ENCODE peak calls at places on chromosome 16, in nine cellular contexts. One of them, this sample, is unnamed. For H3K36me3, the result is how much of the 10 kb centered on the place peaks cover.

GRCh38 chr16:5907544-5907943 is 809.9 kb upstream of the EEF2KMT start:
- DNase-seq in tibial artery: no peak
- DNase-seq in CD8-positive, alpha-beta T cell: no peak
- DNase-seq in mucosa of descending colon: no peak
- DNase-seq in neural progenitor cell: no peak
- DNase-seq in cardiac muscle cell: no peak
- DNase-seq in CD8-positive, alpha-beta memory T cell: no peak
- DNase-seq in OCI-LY7: no peak
- DNase-seq in transverse colon: no peak
- DNase-seq in this sample: no peak

GRCh38 chr16:6835941-6836340 is 496.7 kb upstream of the RBFOX1 start:
- DNase-seq in neural progenitor cell: no peak
- DNase-seq in mucosa of descending colon: no peak
- DNase-seq in tibial artery: no peak
- DNase-seq in cardiac muscle cell: no peak
- DNase-seq in OCI-LY7: no peak
- DNase-seq in CD8-positive, alpha-beta T cell: no peak
- DNase-seq in transverse colon: no peak
- DNase-seq in CD8-positive, alpha-beta memory T cell: no peak
- DNase-seq in this sample: no peak

GRCh38 chr16:67677712-67678111 is 11.1 kb downstream of the C16orf86 start:
- DNase-seq in transverse colon: no peak
- DNase-seq in mucosa of descending colon: no peak
- DNase-seq in cardiac muscle cell: no peak
- DNase-seq in neural progenitor cell: no peak
- DNase-seq in CD8-positive, alpha-beta T cell: no peak
- DNase-seq in tibial artery: no peak
- DNase-seq in OCI-LY7: no peak
- DNase-seq in CD8-positive, alpha-beta memory T cell: no peak
- DNase-seq in this sample: no peak

GRCh38 chr16:56382901-56383355 is 42.4 kb downstream of the AMFR start:
- DNase-seq in mucosa of descending colon: no peak
- DNase-seq in neural progenitor cell: no peak
- DNase-seq in transverse colon: no peak
- DNase-seq in tibial artery: no peak
- DNase-seq in cardiac muscle cell: peak
- DNase-seq in CD8-positive, alpha-beta T cell: no peak
- DNase-seq in CD8-positive, alpha-beta memory T cell: no peak
- DNase-seq in OCI-LY7: no peak
- DNase-seq in this sample: no peak

GRCh38 chr16:30053376-30054015 is 12.1 kb upstream of the ALDOA start:
- DNase-seq in cardiac muscle cell: peak
- DNase-seq in tibial artery: no peak
- DNase-seq in transverse colon: no peak
- DNase-seq in OCI-LY7: no peak
- DNase-seq in mucosa of descending colon: no peak
- DNase-seq in CD8-positive, alpha-beta T cell: no peak
- DNase-seq in CD8-positive, alpha-beta memory T cell: no peak
- DNase-seq in neural progenitor cell: no peak
- DNase-seq in this sample: no peak

GRCh38 chr16:74321356-74321755 is 24.7 kb downstream of the PSMD7 start:
- DNase-seq in neural progenitor cell: no peak
- DNase-seq in CD8-positive, alpha-beta T cell: no peak
- DNase-seq in OCI-LY7: no peak
- DNase-seq in cardiac muscle cell: no peak
- DNase-seq in transverse colon: no peak
- DNase-seq in CD8-positive, alpha-beta memory T cell: no peak
- DNase-seq in tibial artery: peak
- DNase-seq in mucosa of descending colon: no peak
- DNase-seq in this sample: no peak

GRCh38 chr16:11391576-11391975 is 46.3 kb downstream of the RMI2 start:
- DNase-seq in tibial artery: no peak
- DNase-seq in OCI-LY7: no peak
- DNase-seq in CD8-positive, alpha-beta T cell: no peak
- DNase-seq in cardiac muscle cell: no peak
- DNase-seq in mucosa of descending colon: peak
- DNase-seq in neural progenitor cell: no peak
- DNase-seq in transverse colon: peak
- DNase-seq in CD8-positive, alpha-beta memory T cell: no peak
- DNase-seq in this sample: no peak

GRCh38 chr16:17556276-17557052 is 85.7 kb upstream of the XYLT1 start:
- DNase-seq in mucosa of descending colon: no peak
- DNase-seq in OCI-LY7: peak
- DNase-seq in tibial artery: no peak
- DNase-seq in neural progenitor cell: peak
- DNase-seq in CD8-positive, alpha-beta memory T cell: no peak
- DNase-seq in transverse colon: no peak
- DNase-seq in CD8-positive, alpha-beta T cell: no peak
- DNase-seq in cardiac muscle cell: peak
- DNase-seq in this sample: no peak

GRCh38 chr16:50251375-50252081 is 14.8 kb upstream of the ADCY7 start:
- DNase-seq in mucosa of descending colon: no peak
- DNase-seq in CD8-positive, alpha-beta T cell: no peak
- DNase-seq in CD8-positive, alpha-beta memory T cell: no peak
- DNase-seq in neural progenitor cell: no peak
- DNase-seq in transverse colon: no peak
- DNase-seq in OCI-LY7: no peak
- DNase-seq in cardiac muscle cell: peak
- DNase-seq in tibial artery: no peak
- DNase-seq in this sample: no peak

GRCh38 chr16:30382398-30383015 is at the start of gene SEPTIN1:
- DNase-seq in mucosa of descending colon: peak
- DNase-seq in CD8-positive, alpha-beta T cell: peak
- DNase-seq in cardiac muscle cell: no peak
- DNase-seq in neural progenitor cell: no peak
- DNase-seq in CD8-positive, alpha-beta memory T cell: peak
- DNase-seq in tibial artery: no peak
- DNase-seq in transverse colon: peak
- DNase-seq in OCI-LY7: peak
- DNase-seq in this sample: peak

GRCh38 chr16:74623214-74623842 is 16.4 kb upstream of the GLG1 start:
- DNase-seq in cardiac muscle cell: peak
- DNase-seq in CD8-positive, alpha-beta memory T cell: no peak
- DNase-seq in transverse colon: no peak
- DNase-seq in CD8-positive, alpha-beta T cell: no peak
- DNase-seq in mucosa of descending colon: no peak
- DNase-seq in tibial artery: no peak
- DNase-seq in neural progenitor cell: peak
- DNase-seq in OCI-LY7: peak
- DNase-seq in this sample: no peak

GRCh38 chr16:49699718-49700117 is 156.2 kb downstream of the ZNF423 start:
- DNase-seq in cardiac muscle cell: no peak
- DNase-seq in transverse colon: no peak
- DNase-seq in mucosa of descending colon: no peak
- DNase-seq in OCI-LY7: no peak
- DNase-seq in neural progenitor cell: no peak
- DNase-seq in CD8-positive, alpha-beta memory T cell: no peak
- DNase-seq in tibial artery: no peak
- DNase-seq in CD8-positive, alpha-beta T cell: no peak
- DNase-seq in this sample: no peak

GRCh38 chr16:15899538-15900100 is 11.2 kb upstream of the CEP20 start:
- DNase-seq in neural progenitor cell: no peak
- DNase-seq in OCI-LY7: no peak
- DNase-seq in mucosa of descending colon: peak
- DNase-seq in tibial artery: no peak
- DNase-seq in CD8-positive, alpha-beta memory T cell: no peak
- DNase-seq in CD8-positive, alpha-beta T cell: no peak
- DNase-seq in cardiac muscle cell: peak
- DNase-seq in transverse colon: peak
- DNase-seq in this sample: peak

DNA sequence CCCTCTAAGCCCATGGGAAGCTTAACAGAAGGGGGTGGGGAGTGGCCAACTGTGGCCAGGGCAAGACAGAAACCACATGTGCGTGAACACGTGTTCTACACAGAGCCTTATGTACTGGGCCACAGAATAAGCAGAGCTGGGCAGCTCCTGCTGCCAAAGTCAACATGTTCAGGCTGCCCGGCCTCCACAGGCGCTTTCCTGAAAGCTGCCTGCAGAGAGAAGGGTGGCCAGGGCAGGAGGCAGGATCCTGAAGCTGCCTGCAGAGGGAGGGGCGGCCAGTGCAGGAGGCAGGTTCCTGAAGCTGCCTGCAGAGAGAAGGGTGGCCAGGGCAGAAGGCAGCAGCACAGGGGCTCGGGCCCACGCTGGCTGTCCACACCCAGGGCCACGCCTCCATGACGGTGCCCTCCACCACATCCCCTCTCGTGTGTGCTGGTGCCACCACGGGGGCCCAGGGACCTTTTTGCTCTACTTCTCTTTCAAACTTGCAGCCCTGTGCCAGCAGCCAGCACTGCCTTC is 79.5 kb downstream of the ANKRD11 start:
- DNase-seq in CD8-positive, alpha-beta T cell: peak
- DNase-seq in transverse colon: peak
- DNase-seq in OCI-LY7: no peak
- DNase-seq in cardiac muscle cell: peak
- DNase-seq in tibial artery: peak
- DNase-seq in CD8-positive, alpha-beta memory T cell: no peak
- DNase-seq in mucosa of descending colon: peak
- DNase-seq in neural progenitor cell: no peak
- DNase-seq in this sample: no peak
- H3K4me3 ChIP-seq in CD8-positive, alpha-beta T cell: no peak
- H3K4me3 ChIP-seq in transverse colon: no peak
- H3K4me3 ChIP-seq in OCI-LY7: no peak
- H3K4me3 ChIP-seq in cardiac muscle cell: no peak
- H3K4me3 ChIP-seq in tibial artery: no peak
- H3K4me3 ChIP-seq in CD8-positive, alpha-beta memory T cell: no peak
- H3K4me3 ChIP-seq in mucosa of descending colon: no peak
- H3K4me3 ChIP-seq in neural progenitor cell: no peak
- H3K4me3 ChIP-seq in this sample: no peak

GRCh38 chr16:12837344-12837743 is 33.7 kb upstream of the CPPED1 start:
- DNase-seq in CD8-positive, alpha-beta memory T cell: no peak
- DNase-seq in CD8-positive, alpha-beta T cell: no peak
- DNase-seq in cardiac muscle cell: no peak
- DNase-seq in transverse colon: no peak
- DNase-seq in tibial artery: no peak
- DNase-seq in neural progenitor cell: no peak
- DNase-seq in OCI-LY7: no peak
- DNase-seq in mucosa of descending colon: no peak
- DNase-seq in this sample: no peak
- H3K36me3 ChIP-seq in CD8-positive, alpha-beta memory T cell: under half
- H3K36me3 ChIP-seq in CD8-positive, alpha-beta T cell: under half
- H3K36me3 ChIP-seq in cardiac muscle cell: under half
- H3K36me3 ChIP-seq in transverse colon: under half
- H3K36me3 ChIP-seq in tibial artery: under half
- H3K36me3 ChIP-seq in neural progenitor cell: under half
- H3K36me3 ChIP-seq in OCI-LY7: under half
- H3K36me3 ChIP-seq in mucosa of descending colon: under half
- H3K36me3 ChIP-seq in this sample: under half

DNA sequence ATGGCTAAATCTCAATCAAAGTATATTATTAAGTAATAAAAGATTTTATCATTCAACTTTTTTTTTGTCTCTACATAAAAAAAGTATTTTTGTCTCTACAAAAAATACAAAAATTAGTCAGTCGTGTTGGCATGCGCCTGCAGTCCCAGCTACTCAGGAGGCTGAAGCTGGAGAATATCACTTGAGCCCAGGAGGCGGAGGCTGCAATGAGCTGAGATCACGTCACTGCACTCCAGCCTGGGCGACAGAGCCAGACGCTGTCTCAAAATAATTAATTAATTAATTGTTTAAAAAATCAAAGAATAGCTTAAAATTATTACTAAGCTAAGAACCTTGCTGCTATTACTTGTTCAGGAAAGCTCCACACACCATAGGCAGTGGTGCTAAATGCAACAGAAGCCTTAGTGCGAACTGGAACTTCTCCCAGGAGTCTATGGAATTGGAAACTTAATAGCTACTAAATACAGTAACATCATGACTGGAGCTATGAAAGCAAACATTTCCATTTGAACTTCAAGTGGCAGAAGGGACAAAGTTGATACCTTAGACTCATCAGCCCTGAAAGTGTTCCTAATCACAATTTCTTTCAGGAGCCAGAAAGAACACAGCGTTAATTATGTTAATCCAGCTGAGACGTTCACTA is 22.6 kb downstream of the ADCY9 start:
- DNase-seq in cardiac muscle cell: peak
- DNase-seq in transverse colon: peak
- DNase-seq in OCI-LY7: no peak
- DNase-seq in neural progenitor cell: no peak
- DNase-seq in mucosa of descending colon: no peak
- DNase-seq in CD8-positive, alpha-beta T cell: no peak
- DNase-seq in tibial artery: peak
- DNase-seq in CD8-positive, alpha-beta memory T cell: no peak
- DNase-seq in this sample: no peak
- H3K4me3 ChIP-seq in cardiac muscle cell: no peak
- H3K4me3 ChIP-seq in transverse colon: no peak
- H3K4me3 ChIP-seq in OCI-LY7: no peak
- H3K4me3 ChIP-seq in neural progenitor cell: no peak
- H3K4me3 ChIP-seq in mucosa of descending colon: no peak
- H3K4me3 ChIP-seq in CD8-positive, alpha-beta T cell: no peak
- H3K4me3 ChIP-seq in tibial artery: peak
- H3K4me3 ChIP-seq in CD8-positive, alpha-beta memory T cell: no peak
- H3K4me3 ChIP-seq in this sample: no peak

GRCh38 chr16:28874406-28874805 is 3.9 kb upstream of the ATP2A1 start:
- DNase-seq in neural progenitor cell: no peak
- DNase-seq in CD8-positive, alpha-beta memory T cell: no peak
- DNase-seq in OCI-LY7: no peak
- DNase-seq in transverse colon: no peak
- DNase-seq in tibial artery: no peak
- DNase-seq in mucosa of descending colon: no peak
- DNase-seq in cardiac muscle cell: no peak
- DNase-seq in CD8-positive, alpha-beta T cell: no peak
- DNase-seq in this sample: no peak

GRCh38 chr16:28875134-28876015 is 2.9 kb upstream of the ATP2A1 start:
- DNase-seq in tibial artery: no peak
- DNase-seq in transverse colon: no peak
- DNase-seq in cardiac muscle cell: no peak
- DNase-seq in OCI-LY7: no peak
- DNase-seq in neural progenitor cell: no peak
- DNase-seq in CD8-positive, alpha-beta memory T cell: no peak
- DNase-seq in mucosa of descending colon: no peak
- DNase-seq in CD8-positive, alpha-beta T cell: no peak
- DNase-seq in this sample: no peak

GRCh38 chr16:28873543-28874201 is 4.6 kb upstream of the ATP2A1 start:
- DNase-seq in CD8-positive, alpha-beta memory T cell: peak
- DNase-seq in transverse colon: peak
- DNase-seq in tibial artery: no peak
- DNase-seq in mucosa of descending colon: peak
- DNase-seq in neural progenitor cell: peak
- DNase-seq in CD8-positive, alpha-beta T cell: peak
- DNase-seq in cardiac muscle cell: peak
- DNase-seq in OCI-LY7: peak
- DNase-seq in this sample: no peak

GRCh38 chr16:28876016-28876659 is 2.1 kb upstream of the ATP2A1 start:
- DNase-seq in tibial artery: no peak
- DNase-seq in CD8-positive, alpha-beta memory T cell: no peak
- DNase-seq in neural progenitor cell: no peak
- DNase-seq in mucosa of descending colon: no peak
- DNase-seq in OCI-LY7: no peak
- DNase-seq in cardiac muscle cell: no peak
- DNase-seq in CD8-positive, alpha-beta T cell: no peak
- DNase-seq in transverse colon: no peak
- DNase-seq in this sample: no peak

DNA sequence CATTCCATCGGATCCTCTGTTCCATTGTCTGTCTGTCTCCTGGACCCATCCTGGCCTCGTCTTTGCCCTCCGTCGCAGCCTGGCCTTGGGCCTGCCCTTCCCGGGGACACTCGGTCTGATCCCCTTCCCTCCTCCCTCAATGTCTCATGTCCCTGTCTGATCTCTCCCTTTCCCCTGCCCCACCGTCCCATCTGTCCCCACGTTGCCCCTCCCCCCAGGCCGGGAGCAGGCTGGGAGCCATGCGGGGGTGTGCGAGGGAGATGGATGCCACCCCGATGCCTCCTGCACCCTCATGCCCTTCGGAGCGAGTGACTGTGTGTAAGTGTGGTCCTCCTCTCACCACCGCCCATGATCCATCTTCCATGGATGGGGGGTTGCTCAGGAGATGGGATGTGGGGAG is 5.3 kb upstream of the ATP2A1 start:
- DNase-seq in mucosa of descending colon: no peak
- DNase-seq in CD8-positive, alpha-beta memory T cell: no peak
- DNase-seq in tibial artery: no peak
- DNase-seq in OCI-LY7: no peak
- DNase-seq in cardiac muscle cell: no peak
- DNase-seq in CD8-positive, alpha-beta T cell: no peak
- DNase-seq in transverse colon: no peak
- DNase-seq in neural progenitor cell: no peak
- DNase-seq in this sample: no peak
- H3K36me3 ChIP-seq in mucosa of descending colon: under half
- H3K36me3 ChIP-seq in CD8-positive, alpha-beta memory T cell: under half
- H3K36me3 ChIP-seq in tibial artery: half or more
- H3K36me3 ChIP-seq in OCI-LY7: half or more
- H3K36me3 ChIP-seq in cardiac muscle cell: under half
- H3K36me3 ChIP-seq in CD8-positive, alpha-beta T cell: under half
- H3K36me3 ChIP-seq in transverse colon: under half
- H3K36me3 ChIP-seq in neural progenitor cell: under half
- H3K36me3 ChIP-seq in this sample: under half

This sample was measured in GM06990.